ENCODE peak calls at places on chromosomes 2 and 18, in five cellular contexts. One of them, this sample, is unnamed.

GRCh38 chr2:85755122-85756027 is 1.6 kb downstream of the ATOH8 start:
- DNase-seq in activated CD4-positive, CD25-positive, alpha-beta regulatory T cell: no peak
- DNase-seq in head of caudate nucleus: no peak
- DNase-seq in kidney glomerular epithelial cell: no peak
- DNase-seq in stimulated activated CD4-positive, alpha-beta T cell treated with anti-CD3 and anti-CD28 coated beads, TNF-alpha, amount 100 ng/mL, for 24 hours: no peak
- DNase-seq in this sample: no peak

GRCh38 chr2:119425620-119426395 is 5.8 kb upstream of the TMEM37 start:
- DNase-seq in stimulated activated CD4-positive, alpha-beta T cell treated with anti-CD3 and anti-CD28 coated beads, TNF-alpha, amount 100 ng/mL, for 24 hours: no peak
- DNase-seq in kidney glomerular epithelial cell: no peak
- DNase-seq in head of caudate nucleus: no peak
- DNase-seq in activated CD4-positive, CD25-positive, alpha-beta regulatory T cell: no peak
- DNase-seq in this sample: no peak

GRCh38 chr2:221104391-221104811 is 467.7 kb downstream of the EPHA4 start:
- DNase-seq in kidney glomerular epithelial cell: no peak
- DNase-seq in head of caudate nucleus: peak; percentile 73
- DNase-seq in stimulated activated CD4-positive, alpha-beta T cell treated with anti-CD3 and anti-CD28 coated beads, TNF-alpha, amount 100 ng/mL, for 24 hours: no peak
- DNase-seq in activated CD4-positive, CD25-positive, alpha-beta regulatory T cell: no peak
- DNase-seq in this sample: peak; percentile 83

GRCh38 chr2:239612133-239612532 is 211.3 kb upstream of the HDAC4 start:
- DNase-seq in stimulated activated CD4-positive, alpha-beta T cell treated with anti-CD3 and anti-CD28 coated beads, TNF-alpha, amount 100 ng/mL, for 24 hours: no peak
- DNase-seq in activated CD4-positive, CD25-positive, alpha-beta regulatory T cell: no peak
- DNase-seq in head of caudate nucleus: no peak
- DNase-seq in kidney glomerular epithelial cell: no peak
- DNase-seq in this sample: no peak

GRCh38 chr2:181456660-181457120 is 496 bp upstream of the ITGA4 start:
- DNase-seq in head of caudate nucleus: no peak
- DNase-seq in stimulated activated CD4-positive, alpha-beta T cell treated with anti-CD3 and anti-CD28 coated beads, TNF-alpha, amount 100 ng/mL, for 24 hours: peak; percentile 55
- DNase-seq in activated CD4-positive, CD25-positive, alpha-beta regulatory T cell: peak; percentile 34
- DNase-seq in kidney glomerular epithelial cell: no peak
- DNase-seq in this sample: peak; percentile 97

GRCh38 chr2:62604336-62604735 is 98.3 kb upstream of the TMEM17 start:
- DNase-seq in kidney glomerular epithelial cell: peak; percentile 5
- DNase-seq in stimulated activated CD4-positive, alpha-beta T cell treated with anti-CD3 and anti-CD28 coated beads, TNF-alpha, amount 100 ng/mL, for 24 hours: no peak
- DNase-seq in activated CD4-positive, CD25-positive, alpha-beta regulatory T cell: no peak
- DNase-seq in head of caudate nucleus: no peak
- DNase-seq in this sample: no peak

GRCh38 chr2:162113771-162114168 is 38.3 kb downstream of the GCG start:
- DNase-seq in stimulated activated CD4-positive, alpha-beta T cell treated with anti-CD3 and anti-CD28 coated beads, TNF-alpha, amount 100 ng/mL, for 24 hours: no peak
- DNase-seq in kidney glomerular epithelial cell: peak; percentile 69
- DNase-seq in head of caudate nucleus: no peak
- DNase-seq in activated CD4-positive, CD25-positive, alpha-beta regulatory T cell: no peak
- DNase-seq in this sample: no peak

GRCh38 chr18:36527025-36527424 is 229.5 kb downstream of the FHOD3 start:
- DNase-seq in kidney glomerular epithelial cell: no peak
- DNase-seq in stimulated activated CD4-positive, alpha-beta T cell treated with anti-CD3 and anti-CD28 coated beads, TNF-alpha, amount 100 ng/mL, for 24 hours: no peak
- DNase-seq in activated CD4-positive, CD25-positive, alpha-beta regulatory T cell: no peak
- DNase-seq in head of caudate nucleus: no peak
- DNase-seq in this sample: no peak

This sample was measured in spleen.